ENCODE peak calls at places on chromosomes 6 and 20, in eight cellular contexts. One of them, this sample, is unnamed.
A peak's percentile ranks its signal among the peaks of the same experiment; 100 is the strongest.

GRCh38 chr6:108222504-108222903 is 38.3 kb downstream of the SNX3 start:
- DNase-seq in cardiac septum: no peak
- DNase-seq in HTR-8/SVneo: no peak
- DNase-seq in transverse colon: no peak
- DNase-seq in iPS-NIHi11: no peak
- DNase-seq in KBM-7: peak; percentile 54
- DNase-seq in SW 1271: no peak
- DNase-seq in lung: no peak
- DNase-seq in this sample: no peak

GRCh38 chr6:45741437-45742166 is 274.1 kb downstream of the CLIC5 start:
- DNase-seq in cardiac septum: no peak
- DNase-seq in HTR-8/SVneo: no peak
- DNase-seq in transverse colon: peak; percentile 20
- DNase-seq in iPS-NIHi11: no peak
- DNase-seq in KBM-7: peak; percentile 93
- DNase-seq in SW 1271: no peak
- DNase-seq in lung: peak; percentile 28
- DNase-seq in this sample: no peak

GRCh38 chr20:4973330-4974097 is 27.8 kb downstream of the SLC23A2 start:
- DNase-seq in cardiac septum: peak; percentile 77
- DNase-seq in HTR-8/SVneo: no peak
- DNase-seq in transverse colon: peak; percentile 51
- DNase-seq in iPS-NIHi11: no peak
- DNase-seq in KBM-7: peak; percentile 75
- DNase-seq in SW 1271: no peak
- DNase-seq in lung: peak; percentile 39
- DNase-seq in this sample: no peak

GRCh38 chr6:35833534-35833933 is 28.4 kb downstream of the LHFPL5 start:
- DNase-seq in cardiac septum: no peak
- DNase-seq in HTR-8/SVneo: no peak
- DNase-seq in transverse colon: no peak
- DNase-seq in iPS-NIHi11: no peak
- DNase-seq in KBM-7: no peak
- DNase-seq in SW 1271: no peak
- DNase-seq in lung: no peak
- DNase-seq in this sample: no peak

GRCh38 chr6:444653-445275 is 53.2 kb downstream of the IRF4 start:
- DNase-seq in cardiac septum: no peak
- DNase-seq in HTR-8/SVneo: no peak
- DNase-seq in transverse colon: no peak
- DNase-seq in iPS-NIHi11: no peak
- DNase-seq in KBM-7: no peak
- DNase-seq in SW 1271: no peak
- DNase-seq in lung: no peak
- DNase-seq in this sample: no peak

GRCh38 chr20:60049601-60050000 is 91.4 kb downstream of the CDH26 start:
- DNase-seq in cardiac septum: no peak
- DNase-seq in HTR-8/SVneo: no peak
- DNase-seq in transverse colon: no peak
- DNase-seq in iPS-NIHi11: no peak
- DNase-seq in KBM-7: no peak
- DNase-seq in SW 1271: no peak
- DNase-seq in lung: no peak
- DNase-seq in this sample: no peak

GRCh38 chr6:36033935-36034334 is 6.3 kb downstream of the MAPK14 start:
- DNase-seq in cardiac septum: no peak
- DNase-seq in HTR-8/SVneo: no peak
- DNase-seq in transverse colon: no peak
- DNase-seq in iPS-NIHi11: no peak
- DNase-seq in KBM-7: no peak
- DNase-seq in SW 1271: no peak
- DNase-seq in lung: peak; percentile 35
- DNase-seq in this sample: no peak

GRCh38 chr6:12472601-12473038 is 182.5 kb downstream of the EDN1 start:
- DNase-seq in cardiac septum: no peak
- DNase-seq in HTR-8/SVneo: no peak
- DNase-seq in transverse colon: no peak
- DNase-seq in iPS-NIHi11: no peak
- DNase-seq in KBM-7: no peak
- DNase-seq in SW 1271: no peak
- DNase-seq in lung: peak; percentile 73
- DNase-seq in this sample: no peak

GRCh38 chr20:21352703-21353102 is 44.6 kb downstream of the NKX2-4 start:
- DNase-seq in cardiac septum: no peak
- DNase-seq in HTR-8/SVneo: peak; percentile 10
- DNase-seq in transverse colon: no peak
- DNase-seq in iPS-NIHi11: no peak
- DNase-seq in KBM-7: no peak
- DNase-seq in SW 1271: peak; percentile 17
- DNase-seq in lung: no peak
- DNase-seq in this sample: no peak

GRCh38 chr6:22448311-22448711 is 121.1 kb upstream of the HDGFL1 start:
- DNase-seq in cardiac septum: no peak
- DNase-seq in HTR-8/SVneo: peak; percentile 31
- DNase-seq in transverse colon: no peak
- DNase-seq in iPS-NIHi11: peak; percentile 30
- DNase-seq in KBM-7: no peak
- DNase-seq in SW 1271: no peak
- DNase-seq in lung: no peak
- DNase-seq in this sample: no peak

GRCh38 chr6:143803769-143804540 is 39.2 kb upstream of the LTV1 start:
- DNase-seq in cardiac septum: no peak
- DNase-seq in HTR-8/SVneo: no peak
- DNase-seq in transverse colon: no peak
- DNase-seq in iPS-NIHi11: peak; percentile 29
- DNase-seq in KBM-7: no peak
- DNase-seq in SW 1271: no peak
- DNase-seq in lung: no peak
- DNase-seq in this sample: no peak

GRCh38 chr20:15178581-15178980 is 841.2 kb upstream of the FLRT3 start:
- DNase-seq in cardiac septum: no peak
- DNase-seq in HTR-8/SVneo: no peak
- DNase-seq in transverse colon: no peak
- DNase-seq in iPS-NIHi11: no peak
- DNase-seq in KBM-7: no peak
- DNase-seq in SW 1271: no peak
- DNase-seq in lung: no peak
- DNase-seq in this sample: no peak